ENCODE peak calls at places on chromosomes 13 and 19, in four cellular contexts. T, L, B and E are unnamed samples.

GRCh38 chr19:39448271-39448670 is 2.9 kb downstream of the SUPT5H start:
- DNase-seq in T (no peak), L (no peak), B (no peak), E (no peak)

GRCh38 chr13:98440390-98441055 is 136.4 kb downstream of the STK24 start:
- DNase-seq in T (no peak), L (no peak), B (no peak), E (no peak)

GRCh38 chr19:38023245-38023644 is 116.2 kb downstream of the SIPA1L3 start:
- DNase-seq in T (no peak), L (peak), B (no peak), E (no peak)

GRCh38 chr13:98856983-98857382 is 104.5 kb upstream of the SLC15A1 start:
- DNase-seq in T (peak), L (peak), B (no peak), E (no peak)

GRCh38 chr13:63680704-63681103 is 2265.1 kb upstream of the PCDH20 start:
- DNase-seq in T (no peak), L (no peak), B (no peak), E (no peak)

GRCh38 chr19:42634409-42635232 is 39.9 kb upstream of the CEACAM8 start:
- DNase-seq in T (no peak), L (peak), B (no peak), E (no peak)

GRCh38 chr13:100124265-100124664 is 35.4 kb downstream of the PCCA start:
- DNase-seq in T (no peak), L (no peak), B (no peak), E (no peak)

GRCh38 chr19:39502640-39503417 is 4.1 kb downstream of the DLL3 start:
- DNase-seq in T (no peak), L (peak), B (peak), E (no peak)

GRCh38 chr19:38105574-38105973 is 118.4 kb downstream of the DPF1 start:
- DNase-seq in T (no peak), L (no peak), B (no peak), E (no peak)

GRCh38 chr19:1087813-1088418 is 7.3 kb downstream of the POLR2E start:
- DNase-seq in T (peak), L (no peak), B (no peak), E (no peak)

GRCh38 chr19:58357798-58358145 is 4.5 kb upstream of the A1BG start:
- DNase-seq in T (no peak), L (no peak), B (no peak), E (no peak)
- H3K4me3 ChIP-seq in T (no peak), L (no peak), B (no peak), E (no peak)

GRCh38 chr13:56561327-56561726 is 579.4 kb upstream of the PRR20A start:
- DNase-seq in T (no peak), L (no peak), B (no peak), E (no peak)
- TF ChIP-seq CTCF in T (no peak), L (no peak), B (no peak), E (no peak)

DNA sequence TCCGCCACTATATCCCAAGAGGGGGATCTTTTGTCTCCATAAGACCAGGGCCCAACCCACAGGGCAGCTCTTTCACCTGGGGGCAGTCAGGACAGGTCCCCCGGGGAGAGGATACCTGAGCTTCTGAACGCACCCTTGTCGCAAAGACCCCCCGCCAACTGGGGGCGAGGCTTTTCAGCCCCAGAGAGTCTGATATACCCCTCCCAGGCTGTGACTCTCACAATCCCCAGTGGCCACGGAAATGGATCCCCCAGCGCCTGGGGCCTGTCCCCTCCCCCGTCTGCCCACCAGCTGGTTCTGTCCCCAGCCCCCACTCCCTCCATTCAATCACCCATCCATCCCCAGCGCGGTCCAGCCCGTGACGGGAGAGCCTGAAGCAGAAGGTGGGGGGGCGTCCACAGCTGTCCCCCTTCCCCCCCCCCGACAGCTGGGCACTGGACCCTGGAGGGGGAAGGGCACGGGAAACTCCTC is 858 bp downstream of the DOCK6 start:
- DNase-seq in T (no peak), L (no peak), B (no peak), E (no peak)
- H3K4me3 ChIP-seq in T (peak), L (peak), B (peak), E (peak)

GRCh38 chr19:18543814-18544475 is 572 bp upstream of the FKBP8 start:
- DNase-seq in T (peak), L (peak), B (no peak), E (no peak)
- TF ChIP-seq CTCF in T (no peak), L (no peak), B (no peak), E (no peak)

GRCh38 chr19:47428177-47428894 is 9.0 kb upstream of the MEIS3 start:
- DNase-seq in T (peak), L (peak), B (peak), E (peak)
- H3K4me3 ChIP-seq in T (peak), L (peak), B (no peak), E (peak)

DNA sequence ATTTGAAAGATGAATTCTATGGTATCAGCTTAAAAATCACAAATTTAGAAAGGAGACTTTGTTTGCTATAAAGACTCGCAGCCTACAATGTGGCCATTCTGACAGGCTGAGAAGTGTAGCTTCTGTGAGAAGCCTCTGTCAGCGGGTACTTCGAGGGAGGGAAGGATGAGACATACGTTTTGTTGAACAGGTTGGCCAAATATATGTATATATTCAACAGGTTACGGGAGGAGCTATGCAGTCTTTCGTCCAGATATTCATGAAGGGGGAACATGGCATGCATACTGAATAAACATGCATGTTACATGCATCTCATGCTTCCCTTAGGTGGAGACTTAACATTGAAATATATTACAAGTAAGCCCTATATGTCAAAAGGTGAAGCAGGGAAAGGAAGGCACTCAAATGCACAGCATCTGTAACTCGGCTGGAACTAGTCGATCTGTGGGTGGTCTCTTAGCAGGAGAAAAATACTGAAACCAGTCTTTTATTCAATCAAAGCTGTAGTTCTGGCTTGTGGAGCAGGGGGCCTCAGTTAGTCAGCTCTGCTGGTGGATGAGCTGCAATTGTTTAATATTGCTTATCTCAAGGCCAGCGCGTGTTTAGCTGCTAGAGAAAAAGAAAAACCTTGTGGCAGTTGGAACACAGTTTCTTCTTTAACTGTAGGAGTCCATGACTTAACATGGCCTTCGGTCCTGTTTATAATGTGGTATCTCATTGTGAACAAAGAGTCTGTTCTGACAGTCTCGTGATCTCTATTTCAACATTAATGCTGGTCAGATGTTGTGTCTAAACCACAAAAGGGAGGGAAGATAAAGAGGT is 94.3 kb downstream of the FAM216B start:
- DNase-seq in T (no peak), L (peak), B (no peak), E (no peak)
- TF ChIP-seq CTCF in T (no peak), L (peak), B (no peak), E (peak)

DNA sequence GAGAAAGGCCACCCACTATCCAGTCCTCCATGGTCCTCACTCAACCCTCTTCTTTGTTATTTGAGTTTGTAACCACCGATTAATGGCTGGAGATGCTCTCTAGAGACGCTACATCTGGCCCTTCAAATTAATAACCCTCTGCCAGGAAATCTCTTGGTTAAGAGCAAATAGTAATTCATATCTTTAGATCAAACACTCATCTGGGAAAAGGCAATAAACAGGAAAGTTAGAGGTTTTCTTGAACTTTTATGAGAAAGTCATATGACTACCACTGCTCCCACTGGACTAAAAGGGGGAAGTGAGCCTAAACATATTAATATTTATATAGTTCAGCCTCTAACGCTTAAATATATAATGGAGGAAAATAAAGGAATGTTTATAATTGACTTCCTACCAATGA is 2.9 kb downstream of the TBC1D4 start:
- DNase-seq in T (no peak), L (no peak), B (no peak), E (no peak)
- H3K4me3 ChIP-seq in T (peak), L (no peak), B (peak), E (no peak)

GRCh38 chr19:49543032-49543431 is 15.2 kb downstream of the RCN3 start:
- DNase-seq in T (no peak), L (no peak), B (no peak), E (no peak)

GRCh38 chr19:49551531-49551930 is 23.7 kb downstream of the RCN3 start:
- DNase-seq in T (no peak), L (no peak), B (no peak), E (no peak)

GRCh38 chr19:49549045-49549444 is 21.2 kb downstream of the RCN3 start:
- DNase-seq in T (no peak), L (no peak), B (no peak), E (no peak)

GRCh38 chr19:49544154-49544553 is 16.4 kb downstream of the RCN3 start:
- DNase-seq in T (no peak), L (no peak), B (no peak), E (no peak)

DNA sequence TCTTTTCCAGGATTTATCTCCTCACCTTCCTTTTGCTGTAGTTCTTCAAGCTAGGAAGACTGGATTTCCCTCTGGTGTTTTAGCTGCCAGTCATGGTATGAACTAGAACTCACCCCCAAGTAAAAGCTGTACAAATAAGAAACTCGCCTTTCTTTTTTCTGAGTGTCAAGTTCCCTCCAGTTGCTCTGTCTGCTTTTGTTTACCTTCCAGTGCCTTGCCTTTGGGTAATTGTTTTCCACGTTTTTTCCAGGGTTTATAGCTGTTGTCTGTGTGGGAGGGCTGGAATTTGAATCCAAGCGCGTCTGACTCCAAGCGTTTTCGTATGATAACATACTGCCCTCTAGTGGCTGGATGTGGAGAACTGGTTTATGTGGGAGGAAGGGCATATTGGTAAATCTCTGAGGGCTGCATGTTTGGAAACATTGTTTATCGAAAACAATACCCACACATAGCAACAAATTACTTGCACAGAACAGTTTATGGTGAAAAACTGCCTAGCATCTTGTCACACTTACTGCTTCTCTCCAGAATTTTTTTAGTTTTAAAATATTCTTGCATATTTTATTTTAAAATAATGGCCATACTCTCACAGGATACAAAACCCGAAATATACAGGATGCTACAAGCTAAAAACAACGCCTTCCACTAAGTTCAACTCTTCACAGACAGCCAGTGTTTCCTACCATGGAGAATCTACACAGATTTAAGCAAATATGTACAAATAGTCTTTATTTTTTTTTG is 19.2 kb downstream of the RCN3 start:
- DNase-seq in T (no peak), L (peak), B (no peak), E (peak)
- TF ChIP-seq CTCF in T (peak), L (peak), B (peak), E (peak)